ENCODE peak calls at places on chromosome 14, in six cellular contexts. C, I, B, Z, P and R are unnamed samples.

GRCh38 chr14:74400328-74400727 is 25.7 kb downstream of the SYNDIG1L start:
- DNase-seq in C (peak; percentile 19), I (no peak), B (no peak), Z (peak; percentile 11), P (no peak), R (peak; percentile 17)

GRCh38 chr14:29536886-29537511 is 390.6 kb downstream of the PRKD1 start:
- DNase-seq in C (no peak), I (peak; percentile 33), B (peak; percentile 25), Z (no peak), P (no peak), R (peak; percentile 30)

GRCh38 chr14:99497341-99497740 is 16.1 kb downstream of the CCNK start:
- DNase-seq in C (no peak), I (no peak), B (no peak), Z (no peak), P (no peak), R (no peak)

GRCh38 chr14:24662753-24663152 is 28.8 kb upstream of the GZMB start:
- DNase-seq in C (no peak), I (no peak), B (no peak), Z (no peak), P (no peak), R (peak; percentile 97)

GRCh38 chr14:22386924-22387775 is 201.9 kb downstream of the DAD1 start:
- DNase-seq in C (peak; percentile 82), I (peak; percentile 77), B (peak; percentile 88), Z (peak; percentile 63), P (peak; percentile 77), R (peak; percentile 88)

GRCh38 chr14:65321370-65321875 is 91.1 kb upstream of the FUT8 start:
- DNase-seq in C (no peak), I (no peak), B (no peak), Z (no peak), P (peak; percentile 82), R (peak; percentile 75)

GRCh38 chr14:34780646-34781045 is 66.3 kb upstream of the CFL2 start:
- DNase-seq in C (no peak), I (no peak), B (no peak), Z (no peak), P (no peak), R (no peak)

GRCh38 chr14:37597538-37598084 is 2.2 kb downstream of the TTC6 start:
- DNase-seq in C (no peak), I (no peak), B (no peak), Z (no peak), P (no peak), R (no peak)

GRCh38 chr14:53953828-53954550 is 2.6 kb downstream of the BMP4 start:
- DNase-seq in C (peak; percentile 38), I (no peak), B (peak; percentile 24), Z (no peak), P (no peak), R (no peak)

GRCh38 chr14:94907626-94908261 is 137.8 kb upstream of the GSC start:
- DNase-seq in C (no peak), I (no peak), B (no peak), Z (no peak), P (no peak), R (no peak)

GRCh38 chr14:55306938-55307589 is 35.8 kb downstream of the FBXO34 start:
- DNase-seq in C (no peak), I (peak; percentile 83), B (no peak), Z (no peak), P (no peak), R (no peak)

GRCh38 chr14:39113685-39114072 is 444 bp upstream of the GEMIN2 start:
- DNase-seq in C (no peak), I (no peak), B (no peak), Z (no peak), P (no peak), R (no peak)

GRCh38 chr14:25226214-25226613 is 176.3 kb upstream of the STXBP6 start:
- DNase-seq in C (no peak), I (no peak), B (no peak), Z (no peak), P (no peak), R (no peak)

GRCh38 chr14:51981218-51981854 is 8.0 kb upstream of the RTRAF start:
- DNase-seq in C (no peak), I (no peak), B (no peak), Z (no peak), P (no peak), R (no peak)

GRCh38 chr14:66046035-66046434 is 440.1 kb upstream of the CCDC196 start:
- DNase-seq in C (no peak), I (no peak), B (no peak), Z (no peak), P (no peak), R (no peak)

GRCh38 chr14:23550131-23550826 is 1.3 kb downstream of the ZFHX2 start:
- DNase-seq in C (no peak), I (no peak), B (no peak), Z (no peak), P (no peak), R (no peak)

GRCh38 chr14:60249321-60250251 is 565 bp downstream of the PPM1A start:
- DNase-seq in C (peak; percentile 63), I (peak; percentile 53), B (peak; percentile 58), Z (peak; percentile 83), P (no peak), R (peak; percentile 86)
- TF ChIP-seq POLR2A in C (no peak), I (peak; percentile 1), B (no peak), Z (no peak), P (peak; percentile 43), R (no peak)

GRCh38 chr14:97264516-97265230 is 467.5 kb downstream of the VRK1 start:
- DNase-seq in C (no peak), I (no peak), B (no peak), Z (no peak), P (no peak), R (no peak)

GRCh38 chr14:97267509-97267908 is 470.3 kb downstream of the VRK1 start:
- DNase-seq in C (no peak), I (no peak), B (no peak), Z (no peak), P (no peak), R (no peak)

GRCh38 chr14:97262336-97262735 is 465.2 kb downstream of the VRK1 start:
- DNase-seq in C (no peak), I (no peak), B (no peak), Z (no peak), P (no peak), R (no peak)

GRCh38 chr14:97270308-97270707 is 473.1 kb downstream of the VRK1 start:
- DNase-seq in C (no peak), I (no peak), B (peak; percentile 5), Z (no peak), P (no peak), R (no peak)

GRCh38 chr14:97266653-97267052 is 469.5 kb downstream of the VRK1 start:
- DNase-seq in C (peak; percentile 8), I (no peak), B (peak; percentile 10), Z (no peak), P (no peak), R (no peak)
- TF ChIP-seq MYC in C (no peak), I (no peak), B (no peak), Z (no peak), P (no peak), R (no peak)

DNA sequence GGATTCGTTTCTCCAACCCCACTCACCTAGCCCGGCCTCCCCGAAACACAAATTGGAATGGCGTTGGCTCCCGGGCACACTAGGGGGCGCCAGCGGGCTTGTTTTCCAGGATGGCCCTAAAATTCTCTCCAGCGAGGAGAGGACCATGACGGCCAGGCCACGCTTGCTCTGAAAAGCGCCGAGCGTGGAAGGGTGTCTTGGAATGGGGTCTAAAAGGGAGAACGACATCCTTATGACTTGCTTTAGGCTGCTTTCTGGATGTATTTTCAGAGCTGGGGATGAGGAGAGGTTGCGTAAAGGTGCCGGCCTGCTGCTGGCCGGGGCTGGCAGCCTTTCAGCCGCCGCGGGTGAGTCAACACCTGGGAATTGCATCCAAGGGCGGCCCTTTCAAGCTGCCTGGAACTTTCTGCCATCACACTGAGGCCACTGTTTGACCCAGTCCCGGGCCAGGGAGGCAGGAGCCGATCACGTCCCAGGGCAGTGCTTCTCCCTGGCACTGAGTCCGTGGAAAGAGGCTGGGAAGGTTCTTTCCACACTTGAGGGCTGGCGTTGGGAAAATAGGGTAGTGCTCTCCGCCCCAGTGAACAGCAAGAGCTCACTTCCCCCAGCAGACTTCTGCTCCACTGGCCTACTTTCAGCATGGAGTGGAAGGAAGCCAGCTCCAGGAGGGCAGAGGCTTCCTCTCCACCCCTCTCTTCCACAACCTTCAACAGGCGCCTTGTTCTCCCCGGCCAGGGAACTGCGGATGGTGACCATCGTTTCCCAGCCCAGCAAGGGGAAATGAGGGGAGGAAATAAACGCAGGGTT is 216.2 kb downstream of the TTC8 start:
- DNase-seq in C (peak; percentile 76), I (peak; percentile 88), B (peak; percentile 93), Z (peak; percentile 56), P (peak; percentile 21), R (peak; percentile 74)
- TF ChIP-seq POLR2A in C (no peak), I (no peak), B (peak; percentile 94), Z (no peak), P (no peak), R (no peak)

GRCh38 chr14:68670344-68670725 is 122.5 kb downstream of the ZFP36L1 start:
- DNase-seq in C (no peak), I (no peak), B (no peak), Z (no peak), P (no peak), R (no peak)

GRCh38 chr14:68669644-68670343 is 123.1 kb downstream of the ZFP36L1 start:
- DNase-seq in C (no peak), I (no peak), B (no peak), Z (no peak), P (no peak), R (no peak)

GRCh38 chr14:68673464-68673863 is 119.4 kb downstream of the ZFP36L1 start:
- DNase-seq in C (no peak), I (no peak), B (no peak), Z (no peak), P (no peak), R (no peak)

GRCh38 chr14:68672609-68673285 is 120.1 kb downstream of the ZFP36L1 start:
- DNase-seq in C (no peak), I (peak; percentile 39), B (peak; percentile 3), Z (no peak), P (no peak), R (no peak)

GRCh38 chr14:68671899-68672298 is 121.0 kb downstream of the ZFP36L1 start:
- DNase-seq in C (no peak), I (peak; percentile 61), B (no peak), Z (no peak), P (no peak), R (no peak)
- TF ChIP-seq MYC in C (no peak), I (no peak), B (no peak), Z (no peak), P (no peak), R (no peak)

GRCh38 chr14:91872517-91873470 is 5.5 kb upstream of the TC2N start:
- DNase-seq in C (peak; percentile 37), I (peak; percentile 84), B (no peak), Z (no peak), P (no peak), R (peak; percentile 73)
- TF ChIP-seq POLR2A in C (no peak), I (no peak), B (no peak), Z (no peak), P (no peak), R (no peak)

DNA sequence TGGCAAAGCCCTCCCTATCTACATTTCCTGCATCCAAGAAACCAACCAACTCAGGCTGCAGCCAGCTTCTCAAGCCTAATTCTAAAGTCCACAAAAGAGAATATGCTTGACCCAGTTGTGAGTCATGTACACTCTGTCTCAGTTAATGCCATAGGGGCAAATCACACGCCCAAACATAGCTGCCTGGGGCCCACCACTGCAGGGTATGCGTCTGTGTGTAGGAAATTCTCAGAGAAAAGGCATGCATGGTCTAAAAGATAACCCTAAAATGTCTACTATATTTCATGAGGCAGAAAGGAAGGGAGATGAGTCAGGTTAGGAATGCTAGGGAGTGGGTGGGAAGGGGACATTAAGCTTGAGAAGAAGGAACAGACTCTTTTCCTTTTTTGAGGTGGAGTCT is 22.3 kb upstream of the SPTLC2 start:
- DNase-seq in C (no peak), I (peak; percentile 52), B (no peak), Z (no peak), P (no peak), R (no peak)
- TF ChIP-seq MYC in C (no peak), I (no peak), B (no peak), Z (no peak), P (no peak), R (no peak)